ENCODE peak calls at places on chromosomes 12 and 14, in five cellular contexts. Z is CD4-positive, alpha-beta T cell; O is caudate nucleus; D is amniotic stem cell; R is mucosa of descending colon. W is an unnamed sample.

GRCh38 chr12:47999816-48000215 is 4.5 kb downstream of the COL2A1 start:
- DNase-seq in Z (no peak), O (no peak), D (no peak), R (no peak), W (no peak)

GRCh38 chr12:25730489-25731349 is 177.6 kb upstream of the LMNTD1 start:
- DNase-seq in Z (no peak), O (no peak), D (no peak), R (no peak), W (no peak)

GRCh38 chr12:116053479-116054195 is 223.9 kb downstream of the MED13L start:
- DNase-seq in Z (no peak), O (no peak), D (no peak), R (peak), W (no peak)

GRCh38 chr12:76880156-76881023 is 1.6 kb upstream of the CSRP2 start:
- DNase-seq in Z (no peak), O (no peak), D (no peak), R (no peak), W (no peak)

GRCh38 chr12:53805067-53805466 is 53.3 kb upstream of the CISTR start:
- DNase-seq in Z (no peak), O (no peak), D (no peak), R (no peak), W (no peak)

GRCh38 chr14:58815046-58815701 is 177.4 kb downstream of the DACT1 start:
- DNase-seq in Z (no peak), O (no peak), D (no peak), R (no peak), W (no peak)

GRCh38 chr14:29671034-29671433 is 256.6 kb downstream of the PRKD1 start:
- DNase-seq in Z (no peak), O (no peak), D (no peak), R (no peak), W (no peak)

GRCh38 chr14:95675486-95675885 is 10.7 kb upstream of the TCL1B start:
- DNase-seq in Z (no peak), O (no peak), D (no peak), R (no peak), W (no peak)

GRCh38 chr14:92412912-92413311 is 89.9 kb downstream of the SLC24A4 start:
- DNase-seq in Z (no peak), O (no peak), D (no peak), R (no peak), W (no peak)

GRCh38 chr12:14417717-14418116 is 52.2 kb downstream of the ATF7IP start:
- DNase-seq in Z (peak), O (peak), D (peak), R (peak), W (peak)

GRCh38 chr14:80850197-80850814 is 91.2 kb downstream of the CEP128 start:
- DNase-seq in Z (no peak), O (no peak), D (peak), R (no peak), W (no peak)

GRCh38 chr12:111024205-111024794 is 103.9 kb upstream of the MYL2 start:
- DNase-seq in Z (peak), O (no peak), D (no peak), R (peak), W (no peak)

GRCh38 chr14:104214819-104215218 is 76.4 kb downstream of the KIF26A start:
- DNase-seq in Z (no peak), O (no peak), D (no peak), R (no peak), W (no peak)

GRCh38 chr14:76564471-76565119 is 188.7 kb downstream of the ESRRB start:
- DNase-seq in Z (no peak), O (no peak), D (no peak), R (no peak), W (no peak)

GRCh38 chr14:86391085-86391484 is 861.1 kb downstream of the FLRT2 start:
- DNase-seq in Z (no peak), O (no peak), D (no peak), R (no peak), W (no peak)

GRCh38 chr12:98401427-98401826 is 114.0 kb upstream of the TMPO start:
- DNase-seq in Z (no peak), O (no peak), D (no peak), R (no peak), W (no peak)

GRCh38 chr12:58539295-58539694 is 381.0 kb downstream of the LRIG3 start:
- DNase-seq in Z (no peak), O (no peak), D (no peak), R (no peak), W (no peak)

GRCh38 chr14:54920052-54920451 is 17.4 kb upstream of the GCH1 start:
- DNase-seq in Z (no peak), O (no peak), D (no peak), R (no peak), W (no peak)

GRCh38 chr12:124694846-124695497 is 127.6 kb upstream of the NCOR2 start:
- DNase-seq in Z (no peak), O (no peak), D (peak), R (no peak), W (no peak)

GRCh38 chr12:8034802-8035201 is 2.3 kb downstream of the FOXJ2 start:
- DNase-seq in Z (no peak), O (no peak), D (no peak), R (no peak), W (no peak)

GRCh38 chr14:99522457-99522891 is 41.3 kb downstream of the CCNK start:
- DNase-seq in Z (no peak), O (no peak), D (peak), R (no peak), W (no peak)

GRCh38 chr14:22829661-22830328 is at the start of gene MRPL52:
- DNase-seq in Z (peak), O (peak), D (peak), R (peak), W (no peak)

GRCh38 chr14:98952595-98953325 is 319.2 kb downstream of the BCL11B start:
- DNase-seq in Z (no peak), O (no peak), D (no peak), R (peak), W (peak)

GRCh38 chr12:53268009-53268636 is at the start of gene ESPL1:
- DNase-seq in Z (peak), O (peak), D (peak), R (peak), W (no peak)

GRCh38 chr12:111398530-111398929 is 7.2 kb upstream of the SH2B3 start:
- DNase-seq in Z (no peak), O (no peak), D (no peak), R (no peak), W (no peak)

GRCh38 chr14:88749139-88749538 is 43.6 kb downstream of the EML5 start:
- DNase-seq in Z (no peak), O (no peak), D (no peak), R (no peak), W (no peak)

GRCh38 chr14:103055693-103056092 is 1.7 kb downstream of the CDC42BPB start:
- DNase-seq in Z (no peak), O (no peak), D (no peak), R (no peak), W (no peak)

GRCh38 chr12:130339946-130340345 is 2.3 kb downstream of the PIWIL1 start:
- DNase-seq in Z (no peak), O (no peak), D (no peak), R (peak), W (no peak)

GRCh38 chr14:77065851-77066554 is 32.1 kb upstream of the CIPC start:
- DNase-seq in Z (no peak), O (no peak), D (no peak), R (no peak), W (no peak)

GRCh38 chr12:110862331-110862730 is 15.5 kb downstream of the CCDC63 start:
- DNase-seq in Z (no peak), O (no peak), D (no peak), R (no peak), W (no peak)

GRCh38 chr14:101183376-101184103 is 280.0 kb upstream of the RTL1 start:
- DNase-seq in Z (no peak), O (no peak), D (no peak), R (peak), W (no peak)

GRCh38 chr14:77574446-77575125 is 41.9 kb downstream of the SPTLC2 start:
- DNase-seq in Z (no peak), O (no peak), D (no peak), R (no peak), W (peak)

GRCh38 chr14:65412881-65413738 is 580 bp downstream of the FUT8 start:
- DNase-seq in Z (no peak), O (peak), D (peak), R (peak), W (no peak)

GRCh38 chr12:43306066-43306465 is 245.9 kb downstream of the ADAMTS20 start:
- DNase-seq in Z (no peak), O (no peak), D (peak), R (no peak), W (no peak)

GRCh38 chr12:48601013-48601756 is 31.3 kb upstream of the LALBA start:
- DNase-seq in Z (no peak), O (no peak), D (no peak), R (no peak), W (no peak)

GRCh38 chr12:110860833-110861291 is 14.1 kb downstream of the CCDC63 start:
- DNase-seq in Z (no peak), O (no peak), D (no peak), R (no peak), W (no peak)